ENCODE peak calls at places on chromosomes 16 and 17, in seven cellular contexts. Y is pancreas; U is mucosa of gallbladder; I is NCI-H460; J is COR-L47; E is naive thymus-derived CD4-positive, alpha-beta T cell; D is astrocyte of the spinal cord. R is an unnamed sample.

GRCh38 chr17:14871921-14872320 is 393.2 kb downstream of the PMP22 start:
- DNase-seq in I (no peak), U (no peak), J (no peak), D (peak), Y (no peak), E (no peak), R (no peak)

GRCh38 chr17:43020789-43021738 is 1.1 kb downstream of the VAT1 start:
- DNase-seq in Y (peak), I (peak), E (no peak), D (peak), J (peak), U (peak), R (peak)

GRCh38 chr17:47638903-47639302 is 10.8 kb upstream of the KPNB1 start:
- DNase-seq in D (no peak), E (no peak), U (no peak), J (no peak), I (no peak), Y (no peak), R (no peak)

GRCh38 chr17:21129023-21129681 is 2.4 kb downstream of the DHRS7B start:
- DNase-seq in J (peak), E (no peak), D (peak), Y (no peak), U (peak), I (peak), R (no peak)

GRCh38 chr16:67932462-67932840 is 789 bp upstream of the CTRL start:
- DNase-seq in E (no peak), Y (no peak), I (no peak), J (no peak), U (no peak), D (no peak), R (no peak)

GRCh38 chr17:41917957-41918391 is 777 bp downstream of the ACLY start:
- DNase-seq in E (peak), J (peak), U (peak), D (peak), Y (peak), I (no peak), R (peak)

GRCh38 chr17:77599699-77600098 is 358.8 kb upstream of the TNRC6C start:
- DNase-seq in J (no peak), Y (no peak), I (no peak), U (no peak), E (no peak), D (no peak), R (no peak)

GRCh38 chr17:2402517-2402916 is 1.7 kb upstream of the MNT start:
- DNase-seq in I (no peak), Y (peak), D (no peak), U (no peak), J (no peak), E (no peak), R (no peak)

GRCh38 chr17:7774037-7774659 is 56.6 kb downstream of the DNAH2 start:
- DNase-seq in D (no peak), U (no peak), E (no peak), I (peak), Y (no peak), J (no peak), R (no peak)

GRCh38 chr17:81523139-81524062 is 4.8 kb upstream of the FSCN2 start:
- DNase-seq in I (no peak), Y (no peak), J (peak), U (no peak), E (no peak), D (no peak), R (no peak)

GRCh38 chr17:40303706-40304450 is 5.1 kb upstream of the RARA start:
- DNase-seq in J (peak), U (no peak), D (peak), Y (no peak), I (no peak), E (no peak), R (peak)

R was measured in NCI-H1436.